ENCODE peak calls at places on chromosomes 7 and 10, in five cellular contexts. Z is breast epithelium, D is GM12878, B is HCT116, F is GM23338. O is an unnamed sample.

GRCh38 chr10:11823122-11823988 is at the start of gene PROSER2:
- DNase-seq in Z (peak), F (peak), B (peak), D (no peak), O (no peak)

GRCh38 chr7:66356277-66356721 is 151.2 kb downstream of the TPST1 start:
- DNase-seq in Z (no peak), D (no peak), B (peak), F (no peak), O (no peak)

GRCh38 chr10:14707441-14707840 is 67.3 kb downstream of the FAM107B start:
- DNase-seq in Z (no peak), F (peak), D (no peak), B (no peak), O (no peak)

GRCh38 chr7:139034336-139034735 is 1.5 kb downstream of the ZC3HAV1L start:
- DNase-seq in B (no peak), Z (no peak), D (no peak), F (no peak), O (no peak)

GRCh38 chr7:134755422-134756022 is 23.9 kb upstream of the CALD1 start:
- DNase-seq in F (no peak), B (no peak), Z (no peak), D (no peak), O (no peak)

GRCh38 chr7:158682456-158682855 is 22.1 kb downstream of the NCAPG2 start:
- DNase-seq in Z (no peak), F (no peak), B (no peak), D (no peak), O (no peak)

GRCh38 chr7:155267436-155267835 is 30.2 kb upstream of the INSIG1 start:
- DNase-seq in Z (no peak), B (no peak), D (no peak), F (no peak), O (no peak)

GRCh38 chr7:88888684-88889083 is 93.1 kb upstream of the TEX47 start:
- DNase-seq in B (peak), Z (no peak), D (no peak), F (no peak), O (no peak)

GRCh38 chr10:15789793-15790525 is 70.2 kb upstream of the ITGA8 start:
- DNase-seq in Z (no peak), F (no peak), B (no peak), D (no peak), O (no peak)

GRCh38 chr7:151122276-151122675 is 36.0 kb downstream of the AGAP3 start:
- DNase-seq in F (peak), D (no peak), B (no peak), Z (no peak), O (no peak)

GRCh38 chr7:151122794-151123484 is 36.7 kb downstream of the AGAP3 start:
- DNase-seq in B (no peak), Z (no peak), D (no peak), F (no peak), O (no peak)

GRCh38 chr7:151124205-151124880 is 38.1 kb downstream of the AGAP3 start:
- DNase-seq in F (no peak), D (no peak), Z (no peak), B (no peak), O (no peak)

GRCh38 chr7:151124899-151125399 is 38.7 kb downstream of the AGAP3 start:
- DNase-seq in F (no peak), Z (no peak), D (no peak), B (no peak), O (no peak)

GRCh38 chr7:151123485-151124204 is 37.4 kb downstream of the AGAP3 start:
- DNase-seq in F (peak), Z (peak), B (peak), D (no peak), O (peak)
- TF ChIP-seq POLR2AphosphoS5 in F (no peak), Z (no peak), B (no peak), D (no peak), O (no peak)

GRCh38 chr7:151742713-151743480 is 134.0 kb downstream of the PRKAG2 start:
- DNase-seq in F (peak), B (no peak), Z (no peak), D (no peak), O (no peak)

GRCh38 chr7:151744051-151744580 is 132.8 kb downstream of the PRKAG2 start:
- DNase-seq in D (no peak), Z (no peak), F (no peak), B (no peak), O (no peak)

GRCh38 chr7:151745090-151745638 is 131.8 kb downstream of the PRKAG2 start:
- DNase-seq in Z (no peak), B (peak), D (no peak), F (no peak), O (peak)

GRCh38 chr7:151744656-151745055 is 132.3 kb downstream of the PRKAG2 start:
- DNase-seq in B (no peak), F (no peak), Z (no peak), D (no peak), O (no peak)

GRCh38 chr7:151743481-151743983 is 133.4 kb downstream of the PRKAG2 start:
- DNase-seq in D (no peak), F (no peak), Z (no peak), B (no peak), O (no peak)
- TF ChIP-seq POLR2AphosphoS5 in D (no peak), F (no peak), Z (no peak), B (no peak), O (no peak)

DNA sequence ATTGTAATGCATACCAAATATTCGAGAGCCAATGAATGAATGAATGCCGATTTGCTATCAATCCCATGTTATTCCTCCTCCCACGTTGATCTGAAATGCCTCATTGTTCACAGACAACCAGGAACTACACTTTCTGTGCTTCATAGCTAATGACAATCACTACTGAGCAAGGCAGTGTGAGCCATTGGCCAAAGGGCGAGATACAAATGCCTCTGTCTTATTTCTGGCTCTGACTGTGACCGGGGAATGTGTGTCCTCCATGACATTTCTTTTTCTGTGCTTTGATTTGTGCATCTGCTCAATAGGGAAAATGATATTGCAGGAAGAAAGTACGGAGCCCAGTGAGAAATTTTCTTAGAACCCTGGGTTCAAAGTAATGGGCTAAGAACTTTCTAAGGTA is 217.1 kb downstream of the CXCL12 start:
- DNase-seq in Z (no peak), D (no peak), B (no peak), F (no peak), O (no peak)
- TF ChIP-seq POLR2AphosphoS5 in Z (no peak), D (no peak), B (no peak), F (no peak), O (no peak)

DNA sequence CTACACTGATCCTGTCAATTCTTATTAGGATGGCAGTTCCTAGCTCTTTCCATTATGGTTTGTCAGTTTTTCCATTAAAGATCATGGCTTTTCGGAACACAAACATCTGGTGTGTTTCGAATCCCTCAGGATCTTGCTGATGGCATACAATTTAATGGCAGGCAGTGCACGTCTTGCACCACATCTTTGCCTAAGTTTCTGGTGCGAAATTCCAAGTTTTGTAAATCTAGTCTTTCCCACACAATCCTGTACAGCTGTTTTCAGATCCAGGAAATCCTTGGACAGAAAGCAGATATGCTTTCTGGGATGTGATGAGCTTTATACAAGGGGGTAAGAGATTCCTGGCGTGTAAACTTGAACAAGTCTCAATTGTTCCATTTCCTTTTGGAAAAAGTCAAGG is 224.3 kb upstream of the PHYHIPL start:
- DNase-seq in D (no peak), B (no peak), F (no peak), Z (no peak), O (no peak)
- TF ChIP-seq POLR2AphosphoS5 in D (no peak), B (no peak), F (no peak), Z (peak), O (no peak)

O was measured in HepG2.